ENCODE peak calls at places on chromosomes 5 and 9, in ten cellular contexts. F is mammary epithelial cell, B is body of pancreas, Y is AG04449, H is uterus, E is NB4, Z is endodermal cell, U is OCI-LY7, C is left ventricle myocardium inferior, D is mesendoderm. K is an unnamed sample.

GRCh38 chr9:80787636-80788035 is 901.7 kb downstream of the TLE1 start:
- DNase-seq in B (no peak), H (no peak), F (peak), Z (no peak), U (no peak), E (no peak), Y (no peak), D (no peak), C (no peak), K (no peak)

GRCh38 chr5:36667826-36668225 is 61.4 kb downstream of the SLC1A3 start:
- DNase-seq in E (no peak), H (no peak), Z (no peak), Y (no peak), F (no peak), B (no peak), U (no peak), D (no peak), C (no peak), K (no peak)

GRCh38 chr5:31854181-31854624 is 215.3 kb downstream of the PDZD2 start:
- DNase-seq in E (no peak), F (peak), H (peak), U (no peak), Z (peak), D (peak), Y (no peak), B (peak), C (peak), K (no peak)

GRCh38 chr9:35042081-35042604 is 30.3 kb downstream of the VCP start:
- DNase-seq in U (no peak), Y (no peak), E (peak), C (no peak), B (no peak), Z (peak), D (peak), H (no peak), F (peak), K (no peak)

GRCh38 chr9:94865599-94866456 is 139.3 kb downstream of the AOPEP start:
- DNase-seq in U (no peak), E (no peak), D (no peak), F (no peak), Y (no peak), Z (peak), C (peak), H (peak), B (no peak), K (no peak)

GRCh38 chr5:138961221-138961620 is 86.1 kb upstream of the LRRTM2 start:
- DNase-seq in Z (no peak), H (no peak), Y (no peak), E (no peak), D (no peak), C (no peak), U (no peak), B (no peak), F (no peak), K (no peak)

GRCh38 chr9:130042406-130042930 is 521 bp downstream of the FNBP1 start:
- DNase-seq in F (no peak), U (peak), Y (no peak), D (no peak), Z (no peak), E (peak), C (peak), H (peak), B (peak), K (no peak)

GRCh38 chr5:150473673-150474358 is 24.3 kb upstream of the RPS14 start:
- DNase-seq in B (no peak), F (peak), Y (no peak), Z (peak), E (no peak), C (no peak), H (no peak), D (peak), U (no peak), K (no peak)

GRCh38 chr5:127898551-127899213 is 184.9 kb upstream of the SLC12A2 start:
- DNase-seq in D (no peak), U (no peak), H (no peak), C (no peak), E (no peak), Y (no peak), B (no peak), F (peak), Z (no peak), K (no peak)

GRCh38 chr5:139453683-139454567 is 8.6 kb downstream of the ECSCR start:
- DNase-seq in E (no peak), Z (no peak), F (no peak), C (no peak), H (no peak), U (no peak), B (no peak), D (no peak), Y (no peak), K (peak)

GRCh38 chr9:104758974-104759373 is 5.0 kb upstream of the NIPSNAP3B start:
- DNase-seq in C (no peak), D (no peak), H (no peak), B (no peak), E (peak), U (no peak), Z (no peak), Y (no peak), F (no peak), K (no peak)

GRCh38 chr5:173781826-173782670 is 106.1 kb upstream of the CPEB4 start:
- DNase-seq in U (peak), B (peak), F (peak), Y (peak), E (peak), C (peak), H (peak), Z (no peak), D (peak), K (no peak)

GRCh38 chr5:34944460-34945047 is 15.2 kb downstream of the DNAJC21 start:
- DNase-seq in D (no peak), H (no peak), Z (no peak), B (no peak), Y (no peak), F (no peak), C (no peak), E (no peak), U (no peak), K (no peak)

GRCh38 chr5:88667187-88668141 is 215.5 kb downstream of the MEF2C start:
- DNase-seq in Y (no peak), H (no peak), Z (peak), C (no peak), D (no peak), B (no peak), F (no peak), U (peak), E (peak), K (no peak)

GRCh38 chr9:97763884-97764283 is 66.7 kb upstream of the XPA start:
- DNase-seq in C (no peak), E (peak), H (no peak), Y (no peak), B (no peak), D (no peak), Z (no peak), F (no peak), U (no peak), K (no peak)

GRCh38 chr9:93303806-93304573 is 120.1 kb downstream of the WNK2 start:
- DNase-seq in C (no peak), E (no peak), U (no peak), Y (no peak), Z (peak), B (no peak), H (peak), F (no peak), D (no peak), K (no peak)

GRCh38 chr9:90808890-90809685 is 7.5 kb downstream of the SYK start:
- DNase-seq in H (no peak), Z (no peak), U (peak), B (no peak), D (no peak), E (peak), Y (no peak), F (no peak), C (no peak), K (no peak)

GRCh38 chr5:132655821-132656773 is 1.9 kb upstream of the IL13 start:
- DNase-seq in B (no peak), F (no peak), U (no peak), Y (no peak), Z (peak), D (no peak), H (no peak), E (peak), C (no peak), K (no peak)
- H3K4me3 ChIP-seq in B (no peak), F (no peak), U (no peak), Y (peak), Z (no peak), D (no peak), H (no peak), E (no peak), C (peak), K (no peak)

GRCh38 chr5:159916841-159917761 is 819 bp downstream of the ADRA1B start:
- DNase-seq in E (no peak), Z (no peak), D (no peak), H (no peak), C (no peak), B (no peak), U (no peak), Y (no peak), F (no peak), K (no peak)
- H3K4me3 ChIP-seq in E (no peak), Z (peak), D (no peak), H (no peak), C (peak), B (no peak), U (no peak), Y (peak), F (no peak), K (no peak)

GRCh38 chr9:99063522-99063921 is 41.4 kb upstream of the TGFBR1 start:
- DNase-seq in F (no peak), B (no peak), Z (no peak), Y (no peak), C (no peak), H (no peak), U (no peak), E (no peak), D (no peak), K (no peak)
- H3K4me3 ChIP-seq in F (no peak), B (no peak), Z (no peak), Y (no peak), C (no peak), H (no peak), U (no peak), E (no peak), D (no peak), K (no peak)

DNA sequence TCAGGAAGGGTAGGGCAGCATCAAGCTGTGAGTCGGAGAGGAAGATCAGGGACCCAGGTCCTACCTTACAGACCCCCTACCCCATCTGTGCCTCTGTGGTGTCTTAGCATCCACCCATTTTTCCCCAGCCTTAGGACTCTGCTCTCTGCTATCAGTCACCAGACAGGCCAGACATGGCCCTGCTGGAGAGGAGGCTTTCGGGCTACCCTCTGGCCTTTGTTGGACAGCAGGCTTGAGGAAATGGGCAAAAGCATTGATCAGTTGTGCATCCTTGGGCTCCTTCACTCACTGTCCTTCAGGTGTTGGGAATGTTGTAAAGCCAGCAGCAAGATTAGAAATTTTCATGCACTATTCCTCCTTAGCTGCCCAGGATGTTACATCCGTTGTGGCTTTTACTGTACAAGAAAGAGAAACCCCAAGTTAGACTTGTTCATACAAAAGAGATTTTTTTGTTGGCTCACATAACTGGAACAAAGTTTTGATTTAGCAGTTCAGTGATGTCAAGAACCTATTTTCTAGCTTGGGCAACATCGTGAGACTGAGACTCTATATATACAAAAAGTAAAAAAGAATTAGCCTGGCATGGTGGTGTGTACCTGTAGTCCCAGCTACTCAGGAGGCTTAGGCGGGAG is 17.4 kb upstream of the TNFAIP8 start:
- DNase-seq in H (no peak), E (no peak), Y (no peak), C (no peak), D (no peak), U (no peak), Z (no peak), F (no peak), B (no peak), K (peak)
- H3K4me3 ChIP-seq in H (no peak), E (no peak), Y (no peak), C (no peak), D (no peak), U (peak), Z (no peak), F (no peak), B (no peak), K (no peak)

DNA sequence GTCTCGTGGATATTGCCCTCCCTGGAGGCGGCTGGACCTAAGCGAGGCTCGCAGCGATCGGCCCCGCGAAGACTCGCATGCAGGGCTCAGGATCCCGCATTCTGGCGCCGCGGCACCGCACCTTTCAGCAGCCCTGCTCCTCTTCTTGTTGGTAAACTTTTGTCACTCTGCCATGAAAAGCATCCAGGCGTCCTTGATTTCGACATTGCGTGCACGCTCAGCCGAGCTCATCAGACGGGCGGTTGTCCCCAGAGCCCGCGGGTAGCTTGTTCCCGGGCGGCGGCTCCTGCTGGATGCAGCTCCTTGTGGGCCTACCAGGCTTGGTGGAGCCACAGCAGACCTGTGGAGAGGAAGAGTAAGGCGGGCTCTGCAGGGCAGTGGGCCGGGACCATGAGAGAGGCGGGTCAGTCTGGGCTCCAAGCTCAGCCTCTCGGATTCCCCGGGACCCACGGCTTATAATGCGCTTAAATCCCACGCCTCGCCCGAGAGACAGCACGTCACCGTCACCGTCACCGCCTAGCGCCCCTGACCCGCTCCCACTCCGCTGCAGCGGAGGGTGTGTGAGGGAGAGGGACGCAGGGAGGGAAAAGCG is 1.8 kb upstream of the ANKRD18A start:
- DNase-seq in H (no peak), B (peak), E (peak), F (no peak), U (no peak), D (peak), C (no peak), Z (no peak), Y (no peak), K (no peak)
- H3K4me3 ChIP-seq in H (no peak), B (peak), E (peak), F (no peak), U (no peak), D (no peak), C (peak), Z (peak), Y (no peak), K (peak)

K was measured in Jurkat, Clone E6-1.